ENCODE peak calls at places on chromosomes 2 and 18, in five cellular contexts. H, Y, W, Q and Z are unnamed samples.

GRCh38 chr2:23954325-23955014 is 14.2 kb downstream of the UBXN2A start:
- DNase-seq in H (no peak), Y (no peak), W (peak; percentile 50), Q (no peak), Z (no peak)

GRCh38 chr2:37164757-37165156 is 8.0 kb upstream of the EIF2AK2 start:
- DNase-seq in H (no peak), Y (no peak), W (no peak), Q (no peak), Z (no peak)

GRCh38 chr2:130825972-130826253 is 10.8 kb upstream of the ARHGEF4 start:
- DNase-seq in H (no peak), Y (no peak), W (no peak), Q (no peak), Z (no peak)

GRCh38 chr2:24253303-24253919 is 78.6 kb downstream of the FAM228A start:
- DNase-seq in H (no peak), Y (no peak), W (peak; percentile 85), Q (no peak), Z (no peak)

GRCh38 chr2:30664761-30665358 is 142.4 kb downstream of the CAPN13 start:
- DNase-seq in H (peak; percentile 40), Y (no peak), W (peak; percentile 97), Q (peak; percentile 72), Z (no peak)

GRCh38 chr18:46858290-46858689 is 59.0 kb downstream of the PIAS2 start:
- DNase-seq in H (no peak), Y (no peak), W (no peak), Q (no peak), Z (no peak)

GRCh38 chr18:13014818-13015217 is 23.7 kb downstream of the CEP192 start:
- DNase-seq in H (no peak), Y (no peak), W (no peak), Q (no peak), Z (no peak)

GRCh38 chr2:179954026-179954425 is 53.1 kb downstream of the CWC22 start:
- DNase-seq in H (no peak), Y (no peak), W (no peak), Q (no peak), Z (no peak)

GRCh38 chr18:28175930-28176673 is 828 bp downstream of the CDH2 start:
- DNase-seq in H (no peak), Y (no peak), W (peak; percentile 66), Q (no peak), Z (no peak)

GRCh38 chr18:65610939-65611338 is 139.9 kb upstream of the CDH7 start:
- DNase-seq in H (no peak), Y (no peak), W (no peak), Q (no peak), Z (no peak)

GRCh38 chr2:109185338-109185737 is 56.3 kb downstream of the SH3RF3 start:
- DNase-seq in H (peak; percentile 76), Y (peak; percentile 63), W (peak; percentile 87), Q (no peak), Z (no peak)

GRCh38 chr2:72136933-72137497 is 10.6 kb downstream of the CYP26B1 start:
- DNase-seq in H (no peak), Y (no peak), W (no peak), Q (no peak), Z (peak; percentile 53)

GRCh38 chr18:78794031-78794430 is 185.6 kb upstream of the SALL3 start:
- DNase-seq in H (no peak), Y (no peak), W (peak; percentile 1), Q (no peak), Z (no peak)

GRCh38 chr18:23738575-23738974 is 49.3 kb downstream of the LAMA3 start:
- DNase-seq in H (no peak), Y (no peak), W (no peak), Q (no peak), Z (no peak)

GRCh38 chr2:49914281-49914680 is 760.0 kb upstream of the FSHR start:
- DNase-seq in H (no peak), Y (no peak), W (peak; percentile 7), Q (no peak), Z (no peak)

GRCh38 chr18:44508474-44508873 is 172.2 kb upstream of the SETBP1 start:
- DNase-seq in H (no peak), Y (no peak), W (no peak), Q (no peak), Z (no peak)

GRCh38 chr18:31428211-31428610 is 19.3 kb upstream of the DSG3 start:
- DNase-seq in H (no peak), Y (no peak), W (no peak), Q (no peak), Z (no peak)

GRCh38 chr2:114331934-114332333 is 110.5 kb upstream of the DPP10 start:
- DNase-seq in H (no peak), Y (no peak), W (no peak), Q (no peak), Z (no peak)

GRCh38 chr2:23386422-23387220 is 1.6 kb downstream of the KLHL29 start:
- DNase-seq in H (peak; percentile 24), Y (no peak), W (peak; percentile 62), Q (no peak), Z (peak; percentile 84)

GRCh38 chr18:48990497-48991298 is 39.9 kb upstream of the SMAD7 start:
- DNase-seq in H (peak; percentile 41), Y (no peak), W (peak; percentile 92), Q (no peak), Z (no peak)

GRCh38 chr2:86311879-86312278 is 25.5 kb downstream of the REEP1 start:
- DNase-seq in H (no peak), Y (no peak), W (no peak), Q (no peak), Z (no peak)

GRCh38 chr2:178241852-178242551 is 47.7 kb downstream of the OSBPL6 start:
- DNase-seq in H (no peak), Y (peak; percentile 74), W (peak; percentile 95), Q (peak; percentile 79), Z (no peak)

GRCh38 chr18:12921178-12921577 is 26.6 kb upstream of the SEH1L start:
- DNase-seq in H (no peak), Y (no peak), W (no peak), Q (no peak), Z (no peak)

GRCh38 chr18:63788447-63789096 is 13.4 kb downstream of the SERPINB7 start:
- DNase-seq in H (no peak), Y (no peak), W (peak; percentile 92), Q (peak; percentile 32), Z (peak; percentile 38)

GRCh38 chr2:200786826-200787225 is 24.9 kb upstream of the BZW1 start:
- DNase-seq in H (no peak), Y (no peak), W (peak; percentile 80), Q (no peak), Z (no peak)

GRCh38 chr2:21372654-21373053 is 248.9 kb downstream of the TDRD15 start:
- DNase-seq in H (no peak), Y (no peak), W (peak; percentile 2), Q (no peak), Z (no peak)

GRCh38 chr2:15812187-15812830 is 128.0 kb upstream of the MYCN start:
- DNase-seq in H (no peak), Y (no peak), W (no peak), Q (no peak), Z (no peak)